ENCODE peak calls at places on chromosomes 16 and 17, in eight cellular contexts. One of them, this sample, is unnamed.

GRCh38 chr16:58022601-58023371 is 2.8 kb upstream of the MMP15 start:
- DNase-seq in ACHN: peak
- DNase-seq in mesothelial cell of epicardium: no peak
- DNase-seq in left kidney: peak
- DNase-seq in RPMI7951: peak
- DNase-seq in esophagus squamous epithelium: no peak
- DNase-seq in HT1080: peak
- DNase-seq in NCI-H1092 treated with DMSO at 0.1 percent for 48 hours: peak
- DNase-seq in this sample: peak

GRCh38 chr17:42484304-42484703 is 25.6 kb downstream of the ATP6V0A1 start:
- DNase-seq in ACHN: no peak
- DNase-seq in mesothelial cell of epicardium: no peak
- DNase-seq in left kidney: no peak
- DNase-seq in RPMI7951: peak
- DNase-seq in esophagus squamous epithelium: no peak
- DNase-seq in HT1080: no peak
- DNase-seq in NCI-H1092 treated with DMSO at 0.1 percent for 48 hours: no peak
- DNase-seq in this sample: no peak

GRCh38 chr17:81941484-81942166 is 4.5 kb upstream of the PYCR1 start:
- DNase-seq in ACHN: no peak
- DNase-seq in mesothelial cell of epicardium: no peak
- DNase-seq in left kidney: peak
- DNase-seq in RPMI7951: no peak
- DNase-seq in esophagus squamous epithelium: no peak
- DNase-seq in HT1080: no peak
- DNase-seq in NCI-H1092 treated with DMSO at 0.1 percent for 48 hours: peak
- DNase-seq in this sample: no peak

GRCh38 chr17:7184091-7184488 is 4.9 kb upstream of the ASGR1 start:
- DNase-seq in ACHN: peak
- DNase-seq in mesothelial cell of epicardium: no peak
- DNase-seq in left kidney: peak
- DNase-seq in RPMI7951: no peak
- DNase-seq in esophagus squamous epithelium: no peak
- DNase-seq in HT1080: no peak
- DNase-seq in NCI-H1092 treated with DMSO at 0.1 percent for 48 hours: peak
- DNase-seq in this sample: no peak

GRCh38 chr16:17370233-17371013 is 100.3 kb downstream of the XYLT1 start:
- DNase-seq in ACHN: no peak
- DNase-seq in mesothelial cell of epicardium: no peak
- DNase-seq in left kidney: no peak
- DNase-seq in RPMI7951: peak
- DNase-seq in esophagus squamous epithelium: no peak
- DNase-seq in HT1080: no peak
- DNase-seq in NCI-H1092 treated with DMSO at 0.1 percent for 48 hours: no peak
- DNase-seq in this sample: no peak

GRCh38 chr16:57538235-57538711 is 1.9 kb upstream of the CCDC102A start:
- DNase-seq in ACHN: no peak
- DNase-seq in mesothelial cell of epicardium: peak
- DNase-seq in left kidney: no peak
- DNase-seq in RPMI7951: no peak
- DNase-seq in esophagus squamous epithelium: no peak
- DNase-seq in HT1080: no peak
- DNase-seq in NCI-H1092 treated with DMSO at 0.1 percent for 48 hours: no peak
- DNase-seq in this sample: no peak

GRCh38 chr17:39092672-39093250 is 58.7 kb downstream of the PLXDC1 start:
- DNase-seq in ACHN: no peak
- DNase-seq in mesothelial cell of epicardium: no peak
- DNase-seq in left kidney: no peak
- DNase-seq in RPMI7951: no peak
- DNase-seq in esophagus squamous epithelium: no peak
- DNase-seq in HT1080: no peak
- DNase-seq in NCI-H1092 treated with DMSO at 0.1 percent for 48 hours: no peak
- DNase-seq in this sample: no peak

GRCh38 chr16:82580293-82580900 is 46.4 kb upstream of the CDH13 start:
- DNase-seq in ACHN: peak
- DNase-seq in mesothelial cell of epicardium: no peak
- DNase-seq in left kidney: peak
- DNase-seq in RPMI7951: peak
- DNase-seq in esophagus squamous epithelium: no peak
- DNase-seq in HT1080: peak
- DNase-seq in NCI-H1092 treated with DMSO at 0.1 percent for 48 hours: peak
- DNase-seq in this sample: no peak

GRCh38 chr16:22098538-22099255 is 6.4 kb downstream of the VWA3A start:
- DNase-seq in ACHN: peak
- DNase-seq in mesothelial cell of epicardium: no peak
- DNase-seq in left kidney: peak
- DNase-seq in RPMI7951: peak
- DNase-seq in esophagus squamous epithelium: no peak
- DNase-seq in HT1080: peak
- DNase-seq in NCI-H1092 treated with DMSO at 0.1 percent for 48 hours: peak
- DNase-seq in this sample: no peak

GRCh38 chr17:8365143-8365542 is 11.4 kb downstream of the KRABD2 start:
- DNase-seq in ACHN: peak
- DNase-seq in mesothelial cell of epicardium: no peak
- DNase-seq in left kidney: no peak
- DNase-seq in RPMI7951: no peak
- DNase-seq in esophagus squamous epithelium: no peak
- DNase-seq in HT1080: peak
- DNase-seq in NCI-H1092 treated with DMSO at 0.1 percent for 48 hours: no peak
- DNase-seq in this sample: no peak

This sample was measured in substantia nigra.